ENCODE peak calls at places on chromosomes 6 and 20, in six cellular contexts. F, W, H, J, Y and G are unnamed samples.

GRCh38 chr20:22575087-22575721 is 9.2 kb downstream of the FOXA2 start:
- DNase-seq in F (no peak), W (no peak), H (peak; percentile 63), J (no peak), Y (peak; percentile 60), G (no peak)

GRCh38 chr20:37310951-37311350 is 21.5 kb downstream of the MANBAL start:
- DNase-seq in F (no peak), W (peak; percentile 63), H (no peak), J (no peak), Y (no peak), G (no peak)

GRCh38 chr20:46063652-46064054 is 26.1 kb downstream of the NCOA5 start:
- DNase-seq in F (no peak), W (no peak), H (peak; percentile 57), J (no peak), Y (no peak), G (no peak)

GRCh38 chr6:152338335-152339125 is 298.6 kb downstream of the SYNE1 start:
- DNase-seq in F (peak; percentile 37), W (peak; percentile 75), H (peak; percentile 48), J (no peak), Y (peak; percentile 37), G (no peak)

GRCh38 chr6:112571486-112571885 is 224.4 kb downstream of the RFPL4B start:
- DNase-seq in F (no peak), W (peak; percentile 80), H (no peak), J (no peak), Y (peak; percentile 65), G (no peak)

GRCh38 chr6:3841711-3842565 is 7.2 kb upstream of the FAM50B start:
- DNase-seq in F (no peak), W (no peak), H (no peak), J (no peak), Y (peak; percentile 93), G (no peak)

GRCh38 chr20:13396036-13396435 is 175.0 kb downstream of the ISM1 start:
- DNase-seq in F (no peak), W (no peak), H (no peak), J (no peak), Y (no peak), G (no peak)

GRCh38 chr6:35230950-35231349 is 17.2 kb downstream of the SCUBE3 start:
- DNase-seq in F (no peak), W (peak; percentile 84), H (no peak), J (peak; percentile 91), Y (no peak), G (no peak)

GRCh38 chr20:62059926-62060630 is 5.6 kb downstream of the TAF4 start:
- DNase-seq in F (no peak), W (no peak), H (no peak), J (no peak), Y (no peak), G (no peak)

GRCh38 chr6:80642452-80642851 is 536.0 kb downstream of the BCKDHB start:
- DNase-seq in F (no peak), W (no peak), H (no peak), J (no peak), Y (peak; percentile 68), G (no peak)

GRCh38 chr6:140623498-140623897 is 1249.0 kb upstream of the CITED2 start:
- DNase-seq in F (no peak), W (no peak), H (no peak), J (no peak), Y (peak; percentile 94), G (no peak)

GRCh38 chr20:59576216-59576953 is 28.0 kb upstream of the PHACTR3 start:
- DNase-seq in F (no peak), W (no peak), H (no peak), J (no peak), Y (no peak), G (no peak)

GRCh38 chr6:121691126-121691540 is 255.7 kb downstream of the GJA1 start:
- DNase-seq in F (no peak), W (no peak), H (no peak), J (no peak), Y (peak; percentile 58), G (no peak)